ENCODE peak calls at places on chromosomes 2 and 18, in seven cellular contexts. Z is activated T-helper 1 cell treated with anti-CD3 and anti-CD28 coated beads, Interleukin-12 subunit alpha, Interleukin-12 subunit beta, Interleukin-2, Interleukin-4 antibody, amounts not matched to agents 30 ng/mL and 10 ng/mL and 1 ng/mL, durations not matched to agents 14 hours and 24 hours and 36 hours; E is activated naive CD4-positive, alpha-beta T cell treated with Interleukin-2 at 50 U/mL for 16 hours; K is activated CD4-positive, alpha-beta T cell treated with anti-CD3 and anti-CD28 coated beads for 48 hours; B is GF-D8; U is fibroblast of the aortic adventitia; Q is GM06990. G is an unnamed sample.

GRCh38 chr2:9423922-9424272 is 443 bp downstream of the CPSF3 start:
- DNase-seq in Z (peak; percentile 22), K (peak; percentile 44), E (peak; percentile 37), U (no peak), Q (no peak), B (peak; percentile 4), G (peak; percentile 38)

GRCh38 chr18:48550101-48550729 is 11.4 kb downstream of the CTIF start:
- DNase-seq in Q (no peak), E (no peak), Z (no peak), B (no peak), K (no peak), U (no peak), G (no peak)

GRCh38 chr2:173555833-173556232 is 201.2 kb downstream of the CDCA7 start:
- DNase-seq in K (no peak), B (no peak), E (no peak), Q (no peak), Z (no peak), U (peak; percentile 11), G (peak; percentile 31)

GRCh38 chr18:79883461-79884295 is 67.8 kb downstream of the SLC66A2 start:
- DNase-seq in B (no peak), E (no peak), Q (no peak), K (no peak), Z (no peak), U (no peak), G (no peak)

GRCh38 chr18:11322716-11323115 is 173.3 kb upstream of the PIEZO2 start:
- DNase-seq in Q (no peak), U (no peak), K (no peak), Z (no peak), E (no peak), B (no peak), G (no peak)

GRCh38 chr2:54331095-54331835 is 75.2 kb upstream of the TSPYL6 start:
- DNase-seq in Q (peak; percentile 7), E (no peak), U (no peak), B (no peak), K (no peak), Z (no peak), G (no peak)

GRCh38 chr2:206245178-206245778 is 29.2 kb upstream of the ZDBF2 start:
- DNase-seq in Q (no peak), E (no peak), K (no peak), Z (no peak), B (no peak), U (no peak), G (no peak)

GRCh38 chr2:158459161-158460003 is 2.6 kb downstream of the PKP4 start:
- DNase-seq in Q (no peak), Z (no peak), K (no peak), B (peak; percentile 48), E (no peak), U (peak; percentile 25), G (no peak)

GRCh38 chr2:231332872-231333500 is 62.5 kb upstream of the B3GNT7 start:
- DNase-seq in Z (no peak), U (no peak), Q (no peak), E (no peak), B (no peak), K (no peak), G (peak; percentile 3)

GRCh38 chr2:128270306-128271185 is 48.1 kb downstream of the HS6ST1 start:
- DNase-seq in Q (no peak), U (no peak), Z (no peak), K (no peak), B (no peak), E (no peak), G (no peak)

GRCh38 chr18:40380657-40381441 is 1574.2 kb upstream of the PIK3C3 start:
- DNase-seq in E (no peak), Q (no peak), Z (no peak), K (no peak), U (no peak), B (no peak), G (peak; percentile 27)

GRCh38 chr2:221385716-221386115 is 186.4 kb downstream of the EPHA4 start:
- DNase-seq in Z (no peak), Q (no peak), U (no peak), E (no peak), K (no peak), B (no peak), G (no peak)

GRCh38 chr2:69275490-69275889 is 111.5 kb downstream of the GFPT1 start:
- DNase-seq in B (no peak), K (no peak), U (no peak), Q (no peak), E (no peak), Z (no peak), G (no peak)

GRCh38 chr2:205903549-205904129 is 182.3 kb downstream of the INO80D start:
- DNase-seq in U (no peak), B (no peak), E (no peak), K (peak; percentile 17), Q (peak; percentile 7), Z (no peak), G (no peak)

GRCh38 chr2:28153851-28154250 is 238.8 kb upstream of the FOSL2 start:
- DNase-seq in Z (no peak), U (no peak), K (no peak), B (no peak), E (no peak), Q (no peak), G (no peak)

GRCh38 chr2:124162256-124162655 is 137.2 kb downstream of the CNTNAP5 start:
- DNase-seq in E (no peak), K (no peak), Z (no peak), Q (no peak), B (no peak), U (no peak), G (no peak)

GRCh38 chr2:1642066-1642861 is 102.1 kb downstream of the PXDN start:
- DNase-seq in K (no peak), Z (no peak), B (no peak), E (no peak), U (no peak), Q (no peak), G (peak; percentile 90)

GRCh38 chr2:144454466-144455287 is 65.2 kb downstream of the ZEB2 start:
- DNase-seq in K (peak; percentile 17), B (no peak), E (peak; percentile 33), Q (no peak), Z (no peak), U (peak; percentile 36), G (no peak)

G was measured in fibroblast of lung.